ENCODE peak calls at places on chromosome 1, in eight cellular contexts. X, F, S, H, U, V, N and K are unnamed samples.

GRCh38 chr1:28122183-28122582 is 33.8 kb upstream of the EYA3 start:
- DNase-seq in X (peak; percentile 82), V (no peak), S (no peak), F (no peak), N (peak; percentile 47), H (peak; percentile 56), U (peak; percentile 61), K (no peak)

GRCh38 chr1:113133038-113133437 is 60.0 kb downstream of the LRIG2 start:
- DNase-seq in F (no peak), U (no peak), N (no peak), X (no peak), S (peak; percentile 30), V (no peak), H (no peak), K (peak; percentile 24)

GRCh38 chr1:202664083-202664482 is 46.2 kb downstream of the SYT2 start:
- DNase-seq in F (no peak), S (no peak), N (peak; percentile 24), H (peak; percentile 39), V (no peak), X (peak; percentile 39), U (no peak), K (no peak)

GRCh38 chr1:79375352-79375751 is 368.8 kb upstream of the ADGRL4 start:
- DNase-seq in V (no peak), X (no peak), H (no peak), F (no peak), N (no peak), U (no peak), S (no peak), K (no peak)

GRCh38 chr1:17475729-17476128 is 36.3 kb upstream of the RCC2 start:
- DNase-seq in X (peak; percentile 73), U (no peak), N (peak; percentile 89), F (no peak), S (no peak), H (peak; percentile 88), V (no peak), K (peak; percentile 6)

GRCh38 chr1:168672278-168672677 is 56.7 kb downstream of the DPT start:
- DNase-seq in V (no peak), S (no peak), H (no peak), N (no peak), U (no peak), F (no peak), X (no peak), K (no peak)

GRCh38 chr1:154842635-154843034 is 27.4 kb downstream of the KCNN3 start:
- DNase-seq in V (no peak), S (no peak), H (no peak), F (no peak), U (no peak), N (no peak), X (no peak), K (no peak)

GRCh38 chr1:205536759-205537361 is 32.4 kb downstream of the CDK18 start:
- DNase-seq in N (peak; percentile 55), F (no peak), V (peak; percentile 1), S (no peak), X (no peak), U (no peak), H (no peak), K (no peak)

GRCh38 chr1:150233359-150234308 is 2.3 kb downstream of the ANP32E start:
- DNase-seq in S (peak; percentile 55), F (no peak), V (no peak), U (peak; percentile 22), N (peak; percentile 58), X (peak; percentile 43), H (peak; percentile 62), K (peak; percentile 19)

GRCh38 chr1:31730336-31731048 is 26.7 kb upstream of the COL16A1 start:
- DNase-seq in N (no peak), V (no peak), F (no peak), X (no peak), H (no peak), U (no peak), S (no peak), K (no peak)

GRCh38 chr1:240000634-240001033 is 91.0 kb upstream of the FMN2 start:
- DNase-seq in S (no peak), U (peak; percentile 39), V (no peak), H (peak; percentile 79), F (no peak), X (peak; percentile 83), N (peak; percentile 94), K (no peak)

GRCh38 chr1:37394574-37395464 is 79.6 kb upstream of the ZC3H12A start:
- DNase-seq in F (no peak), H (no peak), X (no peak), S (no peak), N (no peak), U (no peak), V (no peak), K (no peak)

GRCh38 chr1:227902641-227902990 is 45.1 kb downstream of the WNT9A start:
- DNase-seq in V (peak; percentile 31), S (no peak), N (no peak), X (no peak), H (no peak), F (no peak), U (no peak), K (no peak)

GRCh38 chr1:247096112-247096511 is 8.0 kb downstream of the ZNF669 start:
- DNase-seq in U (no peak), F (no peak), X (no peak), N (no peak), V (no peak), S (no peak), H (no peak), K (no peak)

GRCh38 chr1:8423134-8423701 is 105.3 kb downstream of the SLC45A1 start:
- DNase-seq in U (no peak), S (peak; percentile 47), H (peak; percentile 61), V (peak; percentile 75), F (peak; percentile 33), N (no peak), X (peak; percentile 22), K (peak; percentile 33)

GRCh38 chr1:81414417-81415087 is 386.2 kb upstream of the ADGRL2 start:
- DNase-seq in X (peak; percentile 69), U (no peak), N (peak; percentile 23), V (peak; percentile 75), H (peak; percentile 68), F (no peak), S (no peak), K (peak; percentile 4)